ENCODE peak calls at places on chromosomes 1 and 21, in seven cellular contexts. One of them, this sample, is unnamed.

GRCh38 chr1:162135271-162135775 is 65.8 kb downstream of the NOS1AP start:
- DNase-seq in heart right ventricle: no peak
- DNase-seq in PC-3: no peak
- DNase-seq in body of pancreas: no peak
- DNase-seq in uterus: no peak
- DNase-seq in tibial artery: no peak
- DNase-seq in left ventricle myocardium inferior: no peak
- DNase-seq in this sample: no peak

GRCh38 chr1:53366901-53367502 is 39.1 kb upstream of the LRP8 start:
- DNase-seq in tibial artery: peak; percentile 10
- DNase-seq in heart right ventricle: no peak
- DNase-seq in PC-3: no peak
- DNase-seq in left ventricle myocardium inferior: no peak
- DNase-seq in uterus: peak; percentile 1
- DNase-seq in body of pancreas: peak; percentile 6
- DNase-seq in this sample: no peak

GRCh38 chr1:43997295-43997694 is 5.9 kb downstream of the CCDC24 start:
- DNase-seq in uterus: no peak
- DNase-seq in heart right ventricle: no peak
- DNase-seq in body of pancreas: peak; percentile 31
- DNase-seq in PC-3: no peak
- DNase-seq in tibial artery: no peak
- DNase-seq in left ventricle myocardium inferior: no peak
- DNase-seq in this sample: no peak

GRCh38 chr1:226097866-226098625 is 35.5 kb downstream of the H3-3A start:
- DNase-seq in uterus: no peak
- DNase-seq in tibial artery: no peak
- DNase-seq in left ventricle myocardium inferior: no peak
- DNase-seq in heart right ventricle: no peak
- DNase-seq in body of pancreas: no peak
- DNase-seq in PC-3: peak; percentile 94
- DNase-seq in this sample: no peak

GRCh38 chr1:217369996-217370551 is 260.8 kb downstream of the GPATCH2 start:
- DNase-seq in tibial artery: no peak
- DNase-seq in uterus: no peak
- DNase-seq in body of pancreas: no peak
- DNase-seq in left ventricle myocardium inferior: no peak
- DNase-seq in PC-3: no peak
- DNase-seq in heart right ventricle: no peak
- DNase-seq in this sample: no peak

GRCh38 chr1:115222616-115223402 is 115.2 kb downstream of the NGF start:
- DNase-seq in tibial artery: no peak
- DNase-seq in body of pancreas: no peak
- DNase-seq in PC-3: peak; percentile 88
- DNase-seq in uterus: no peak
- DNase-seq in left ventricle myocardium inferior: no peak
- DNase-seq in heart right ventricle: no peak
- DNase-seq in this sample: no peak

GRCh38 chr1:5921129-5921528 is 71.1 kb downstream of the NPHP4 start:
- DNase-seq in PC-3: no peak
- DNase-seq in tibial artery: no peak
- DNase-seq in left ventricle myocardium inferior: no peak
- DNase-seq in heart right ventricle: no peak
- DNase-seq in body of pancreas: peak; percentile 82
- DNase-seq in uterus: no peak
- DNase-seq in this sample: no peak

GRCh38 chr1:63087966-63088365 is 234.4 kb upstream of the FOXD3 start:
- DNase-seq in PC-3: no peak
- DNase-seq in heart right ventricle: no peak
- DNase-seq in tibial artery: no peak
- DNase-seq in left ventricle myocardium inferior: no peak
- DNase-seq in body of pancreas: no peak
- DNase-seq in uterus: no peak
- DNase-seq in this sample: no peak

GRCh38 chr1:68963353-68963752 is 466.5 kb upstream of the DEPDC1 start:
- DNase-seq in PC-3: no peak
- DNase-seq in uterus: no peak
- DNase-seq in tibial artery: no peak
- DNase-seq in body of pancreas: no peak
- DNase-seq in heart right ventricle: no peak
- DNase-seq in left ventricle myocardium inferior: no peak
- DNase-seq in this sample: no peak

GRCh38 chr1:15038232-15039016 is 115.1 kb upstream of the TMEM51 start:
- DNase-seq in body of pancreas: no peak
- DNase-seq in heart right ventricle: no peak
- DNase-seq in left ventricle myocardium inferior: no peak
- DNase-seq in tibial artery: no peak
- DNase-seq in PC-3: peak; percentile 56
- DNase-seq in uterus: no peak
- DNase-seq in this sample: no peak

GRCh38 chr1:37001697-37002096 is 32.6 kb downstream of the GRIK3 start:
- DNase-seq in heart right ventricle: no peak
- DNase-seq in PC-3: no peak
- DNase-seq in uterus: no peak
- DNase-seq in left ventricle myocardium inferior: no peak
- DNase-seq in body of pancreas: no peak
- DNase-seq in tibial artery: no peak
- DNase-seq in this sample: no peak

GRCh38 chr1:30345525-30346145 is 377.8 kb downstream of the MATN1 start:
- DNase-seq in tibial artery: no peak
- DNase-seq in uterus: no peak
- DNase-seq in body of pancreas: no peak
- DNase-seq in left ventricle myocardium inferior: no peak
- DNase-seq in PC-3: no peak
- DNase-seq in heart right ventricle: no peak
- DNase-seq in this sample: no peak

GRCh38 chr1:18217398-18218043 is 109.9 kb downstream of the IGSF21 start:
- DNase-seq in body of pancreas: no peak
- DNase-seq in left ventricle myocardium inferior: no peak
- DNase-seq in PC-3: peak; percentile 39
- DNase-seq in heart right ventricle: no peak
- DNase-seq in uterus: no peak
- DNase-seq in tibial artery: peak; percentile 24
- DNase-seq in this sample: no peak

DNA sequence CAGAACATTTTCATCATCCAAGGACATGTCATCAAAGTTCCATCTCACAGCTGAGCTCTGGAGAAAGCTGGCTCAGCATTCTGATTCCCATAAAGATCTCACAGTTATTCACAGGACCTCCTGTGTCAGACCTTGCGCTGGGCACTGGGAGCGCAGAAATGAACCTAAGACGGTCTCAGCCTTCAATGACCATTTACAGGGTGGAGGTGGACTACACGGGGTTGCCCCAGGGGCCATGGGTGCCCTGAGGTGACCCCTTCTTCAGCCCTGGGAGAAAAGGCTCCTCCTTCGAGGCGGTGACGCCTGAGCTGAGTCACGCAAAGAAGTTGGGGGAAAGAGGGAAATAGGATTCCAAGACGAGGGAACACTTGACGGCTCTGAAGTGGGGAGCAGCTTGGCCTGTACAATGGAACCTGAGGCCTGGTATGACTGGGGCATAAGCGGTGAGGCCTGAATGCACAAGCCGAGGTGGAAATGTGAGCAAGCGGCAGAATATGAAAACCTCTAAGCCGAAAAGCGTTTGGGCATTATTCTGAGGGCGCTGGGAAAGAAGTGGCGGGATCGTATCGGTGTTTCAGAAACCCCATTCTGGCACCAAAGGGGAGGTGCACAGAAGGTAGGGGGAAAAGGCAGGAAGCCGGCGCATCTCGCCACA is 787 bp downstream of the CC2D1B start:
- DNase-seq in heart right ventricle: peak; percentile 38
- DNase-seq in left ventricle myocardium inferior: peak; percentile 52
- DNase-seq in PC-3: peak; percentile 53
- DNase-seq in uterus: peak; percentile 58
- DNase-seq in tibial artery: peak; percentile 53
- DNase-seq in body of pancreas: peak; percentile 56
- DNase-seq in this sample: peak; percentile 71
- H3K4me1 ChIP-seq in heart right ventricle: peaks cover 9% of the 10 kb centered on the region
- H3K4me1 ChIP-seq in left ventricle myocardium inferior: peaks cover 26% of the 10 kb centered on the region
- H3K4me1 ChIP-seq in PC-3: peaks cover 20% of the 10 kb centered on the region
- H3K4me1 ChIP-seq in uterus: no peaks in the 10 kb centered on the region
- H3K4me1 ChIP-seq in tibial artery: peaks cover 27% of the 10 kb centered on the region
- H3K4me1 ChIP-seq in body of pancreas: peaks cover 41% of the 10 kb centered on the region
- H3K4me1 ChIP-seq in this sample: peaks cover 14% of the 10 kb centered on the region

DNA sequence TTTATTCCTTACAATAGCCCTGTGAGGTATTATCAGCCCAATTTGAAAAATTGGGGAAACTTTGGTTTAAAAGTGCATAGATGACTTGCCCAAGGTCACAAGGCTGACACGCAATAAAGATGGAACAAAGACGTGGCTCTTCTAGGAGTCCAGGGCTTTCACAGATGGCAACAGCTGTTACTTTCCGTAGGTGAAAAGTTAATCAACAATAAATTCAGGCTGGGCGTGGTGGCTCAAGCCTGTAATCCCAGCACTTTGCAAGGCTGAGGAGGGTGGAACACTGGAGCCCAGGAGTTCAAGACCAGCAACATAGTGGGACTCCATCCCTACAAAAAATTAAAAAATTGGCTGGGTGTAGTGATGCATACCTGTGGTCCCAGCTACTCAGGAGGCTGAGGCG is 87.8 kb upstream of the ATF3 start:
- DNase-seq in uterus: no peak
- DNase-seq in tibial artery: no peak
- DNase-seq in left ventricle myocardium inferior: no peak
- DNase-seq in heart right ventricle: no peak
- DNase-seq in PC-3: no peak
- DNase-seq in body of pancreas: no peak
- DNase-seq in this sample: no peak
- H3K27ac ChIP-seq in uterus: no peak overlapping the region
- H3K27ac ChIP-seq in tibial artery: no peak overlapping the region
- H3K27ac ChIP-seq in left ventricle myocardium inferior: no peak overlapping the region
- H3K27ac ChIP-seq in heart right ventricle: no peak overlapping the region
- H3K27ac ChIP-seq in PC-3: no peak overlapping the region
- H3K27ac ChIP-seq in body of pancreas: no peak overlapping the region
- H3K27ac ChIP-seq in this sample: no peak overlapping the region

DNA sequence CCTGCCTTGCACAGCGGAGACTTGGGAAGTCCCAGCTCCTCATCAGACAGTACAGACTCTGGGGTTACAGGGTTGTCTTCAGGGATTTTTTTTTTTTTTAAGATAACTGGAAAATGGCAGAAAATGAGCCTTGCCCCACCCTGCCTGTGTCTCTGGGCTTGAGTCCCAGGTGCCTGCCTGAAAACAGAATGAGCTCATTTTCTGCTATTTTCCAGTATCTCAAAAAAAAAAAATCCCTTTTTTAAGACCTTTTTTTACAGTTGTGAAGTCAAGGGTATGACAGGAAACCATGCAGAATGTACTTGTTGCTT is 10.1 kb downstream of the SLX9 start:
- DNase-seq in heart right ventricle: no peak
- DNase-seq in body of pancreas: no peak
- DNase-seq in PC-3: no peak
- DNase-seq in left ventricle myocardium inferior: no peak
- DNase-seq in uterus: no peak
- DNase-seq in tibial artery: no peak
- DNase-seq in this sample: no peak
- TF ChIP-seq CTCF in heart right ventricle: no peak
- TF ChIP-seq CTCF in body of pancreas: no peak
- TF ChIP-seq CTCF in PC-3: no peak
- TF ChIP-seq CTCF in left ventricle myocardium inferior: peak; percentile 7
- TF ChIP-seq CTCF in uterus: no peak
- TF ChIP-seq CTCF in tibial artery: no peak
- TF ChIP-seq CTCF in this sample: no peak

GRCh38 chr1:164703971-164704411 is 145.0 kb downstream of the PBX1 start:
- DNase-seq in PC-3: no peak
- DNase-seq in heart right ventricle: no peak
- DNase-seq in left ventricle myocardium inferior: no peak
- DNase-seq in tibial artery: no peak
- DNase-seq in body of pancreas: no peak
- DNase-seq in uterus: no peak
- DNase-seq in this sample: no peak
- H3K4me1 ChIP-seq in PC-3: peaks cover 47% of the 10 kb centered on the region
- H3K4me1 ChIP-seq in heart right ventricle: peaks cover 56% of the 10 kb centered on the region
- H3K4me1 ChIP-seq in left ventricle myocardium inferior: peaks cover 96% of the 10 kb centered on the region
- H3K4me1 ChIP-seq in tibial artery: peaks cover 53% of the 10 kb centered on the region
- H3K4me1 ChIP-seq in body of pancreas: peaks cover 81% of the 10 kb centered on the region
- H3K4me1 ChIP-seq in uterus: peaks cover 21% of the 10 kb centered on the region
- H3K4me1 ChIP-seq in this sample: peaks cover 56% of the 10 kb centered on the region

GRCh38 chr21:43322805-43323204 is 104.1 kb downstream of the SIK1 start:
- DNase-seq in body of pancreas: no peak
- DNase-seq in heart right ventricle: peak; percentile 12
- DNase-seq in left ventricle myocardium inferior: no peak
- DNase-seq in PC-3: no peak
- DNase-seq in tibial artery: no peak
- DNase-seq in uterus: no peak
- DNase-seq in this sample: no peak
- H3K27ac ChIP-seq in body of pancreas: peak overlapping the region; percentile 58
- H3K27ac ChIP-seq in heart right ventricle: peak overlapping the region; percentile 22
- H3K27ac ChIP-seq in left ventricle myocardium inferior: peak overlapping the region; percentile 76
- H3K27ac ChIP-seq in PC-3: no peak overlapping the region
- H3K27ac ChIP-seq in tibial artery: peak overlapping the region; percentile 61
- H3K27ac ChIP-seq in uterus: no peak overlapping the region
- H3K27ac ChIP-seq in this sample: no peak overlapping the region

GRCh38 chr1:109040627-109041613 is 982 bp downstream of the WDR47 start:
- DNase-seq in uterus: peak; percentile 20
- DNase-seq in tibial artery: no peak
- DNase-seq in heart right ventricle: peak; percentile 42
- DNase-seq in PC-3: peak; percentile 6
- DNase-seq in left ventricle myocardium inferior: peak; percentile 28
- DNase-seq in body of pancreas: no peak
- DNase-seq in this sample: peak; percentile 2
- TF ChIP-seq CTCF in uterus: no peak
- TF ChIP-seq CTCF in tibial artery: no peak
- TF ChIP-seq CTCF in heart right ventricle: no peak
- TF ChIP-seq CTCF in PC-3: no peak
- TF ChIP-seq CTCF in left ventricle myocardium inferior: no peak
- TF ChIP-seq CTCF in body of pancreas: no peak
- TF ChIP-seq CTCF in this sample: no peak

GRCh38 chr1:24954631-24955030 is 24.6 kb upstream of the RUNX3 start:
- DNase-seq in heart right ventricle: no peak
- DNase-seq in PC-3: no peak
- DNase-seq in body of pancreas: no peak
- DNase-seq in left ventricle myocardium inferior: no peak
- DNase-seq in uterus: no peak
- DNase-seq in tibial artery: no peak
- DNase-seq in this sample: no peak

GRCh38 chr1:24954022-24954421 is 23.9 kb upstream of the RUNX3 start:
- DNase-seq in uterus: no peak
- DNase-seq in heart right ventricle: no peak
- DNase-seq in tibial artery: no peak
- DNase-seq in PC-3: no peak
- DNase-seq in body of pancreas: no peak
- DNase-seq in left ventricle myocardium inferior: no peak
- DNase-seq in this sample: no peak

GRCh38 chr1:24955779-24956365 is 25.8 kb upstream of the RUNX3 start:
- DNase-seq in uterus: no peak
- DNase-seq in body of pancreas: no peak
- DNase-seq in heart right ventricle: no peak
- DNase-seq in PC-3: no peak
- DNase-seq in tibial artery: no peak
- DNase-seq in left ventricle myocardium inferior: no peak
- DNase-seq in this sample: no peak

GRCh38 chr1:24957016-24957807 is 27.1 kb upstream of the RUNX3 start:
- DNase-seq in PC-3: no peak
- DNase-seq in body of pancreas: no peak
- DNase-seq in heart right ventricle: no peak
- DNase-seq in uterus: no peak
- DNase-seq in tibial artery: no peak
- DNase-seq in left ventricle myocardium inferior: no peak
- DNase-seq in this sample: no peak

DNA sequence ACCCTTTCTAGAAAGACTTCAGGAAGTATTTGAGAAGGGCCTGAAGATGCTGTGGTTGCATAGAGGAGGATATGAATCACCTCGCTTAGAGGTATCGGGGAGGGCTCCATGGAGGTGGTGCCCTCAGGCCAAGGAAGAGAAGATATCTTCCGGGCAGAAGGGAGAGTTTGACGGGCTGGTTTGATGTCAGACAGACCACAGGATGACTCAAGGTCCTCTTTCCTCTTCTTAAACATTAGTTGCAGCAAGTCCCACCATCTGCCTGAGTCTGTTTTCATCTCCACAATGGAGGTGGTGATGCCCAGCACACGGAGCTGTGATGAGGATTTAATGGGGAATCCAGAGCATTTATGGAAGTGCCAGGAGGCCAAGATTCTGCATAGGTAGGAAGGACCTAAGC is 25.1 kb upstream of the RUNX3 start:
- DNase-seq in PC-3: peak; percentile 81
- DNase-seq in body of pancreas: no peak
- DNase-seq in tibial artery: no peak
- DNase-seq in uterus: no peak
- DNase-seq in left ventricle myocardium inferior: no peak
- DNase-seq in heart right ventricle: no peak
- DNase-seq in this sample: no peak
- H3K4me1 ChIP-seq in PC-3: peaks cover 19% of the 10 kb centered on the region
- H3K4me1 ChIP-seq in body of pancreas: no peaks in the 10 kb centered on the region
- H3K4me1 ChIP-seq in tibial artery: no peaks in the 10 kb centered on the region
- H3K4me1 ChIP-seq in uterus: no peaks in the 10 kb centered on the region
- H3K4me1 ChIP-seq in left ventricle myocardium inferior: no peaks in the 10 kb centered on the region
- H3K4me1 ChIP-seq in heart right ventricle: no peaks in the 10 kb centered on the region
- H3K4me1 ChIP-seq in this sample: no peaks in the 10 kb centered on the region